ENCODE peak calls at places on chromosomes 12 and 14, in nine cellular contexts. H is HFF-Myc, K is astrocyte, X is naive B cell, F is left ventricle myocardium inferior, T is AML-193, V is hypothalamus, P is NCI-H146, J is bronchial epithelial cell. Q is an unnamed sample.
A peak's percentile ranks its signal among the peaks of the same experiment; 100 is the strongest.

GRCh38 chr12:25009511-25010092 is 60.7 kb upstream of the BCAT1 start:
- DNase-seq in H (no peak), K (no peak), X (no peak), F (no peak), T (no peak), V (no peak), P (no peak), J (no peak), Q (no peak)

GRCh38 chr14:22095845-22096510 is 422.4 kb upstream of the OR4E1 start:
- DNase-seq in H (no peak), K (no peak), X (no peak), F (no peak), T (no peak), V (no peak), P (no peak), J (no peak), Q (no peak)

GRCh38 chr14:53127832-53128231 is 25.3 kb downstream of the DDHD1 start:
- DNase-seq in H (no peak), K (no peak), X (no peak), F (no peak), T (no peak), V (no peak), P (no peak), J (no peak), Q (no peak)

GRCh38 chr12:31508436-31509150 is 82.3 kb downstream of the DENND5B start:
- DNase-seq in H (no peak), K (no peak), X (no peak), F (no peak), T (no peak), V (no peak), P (no peak), J (no peak), Q (no peak)

GRCh38 chr14:95832012-95832411 is 44.6 kb upstream of the TUNAR start:
- DNase-seq in H (no peak), K (no peak), X (no peak), F (no peak), T (no peak), V (no peak), P (no peak), J (no peak), Q (no peak)

GRCh38 chr14:52351561-52352491 is 37.7 kb downstream of the PTGER2 start:
- DNase-seq in H (no peak), K (peak; percentile 70), X (no peak), F (no peak), T (no peak), V (no peak), P (no peak), J (no peak), Q (no peak)

GRCh38 chr14:35553808-35554207 is 19.8 kb downstream of the INSM2 start:
- DNase-seq in H (no peak), K (peak; percentile 69), X (no peak), F (no peak), T (no peak), V (no peak), P (no peak), J (peak; percentile 39), Q (no peak)

GRCh38 chr12:56593909-56594621 is 36.1 kb downstream of the BAZ2A start:
- DNase-seq in H (peak; percentile 53), K (peak; percentile 59), X (peak; percentile 44), F (no peak), T (peak; percentile 46), V (peak; percentile 31), P (peak; percentile 60), J (peak; percentile 65), Q (peak; percentile 39)

GRCh38 chr12:2794261-2794735 is 472 bp upstream of the FKBP4 start:
- DNase-seq in H (no peak), K (peak; percentile 24), X (peak; percentile 25), F (no peak), T (no peak), V (peak; percentile 81), P (no peak), J (peak; percentile 37), Q (no peak)

GRCh38 chr12:29415111-29415510 is 34.1 kb upstream of the ERGIC2 start:
- DNase-seq in H (no peak), K (peak; percentile 4), X (no peak), F (no peak), T (no peak), V (no peak), P (no peak), J (no peak), Q (no peak)

GRCh38 chr14:23639891-23640523 is 3.8 kb downstream of the DHRS2 start:
- DNase-seq in H (no peak), K (no peak), X (no peak), F (no peak), T (no peak), V (no peak), P (no peak), J (no peak), Q (no peak)

GRCh38 chr12:20370001-20370381 is 1.7 kb downstream of the PDE3A start:
- DNase-seq in H (no peak), K (peak; percentile 14), X (no peak), F (peak; percentile 38), T (no peak), V (peak; percentile 10), P (peak; percentile 15), J (no peak), Q (no peak)

GRCh38 chr12:131242741-131243496 is 289.2 kb downstream of the ADGRD1 start:
- DNase-seq in H (no peak), K (no peak), X (no peak), F (no peak), T (peak; percentile 1), V (no peak), P (no peak), J (no peak), Q (no peak)

GRCh38 chr14:104419865-104420458 is 159.6 kb upstream of the C14orf180 start:
- DNase-seq in H (no peak), K (no peak), X (no peak), F (no peak), T (no peak), V (no peak), P (no peak), J (no peak), Q (no peak)

GRCh38 chr14:54594531-54594930 is 27.6 kb downstream of the SAMD4A start:
- DNase-seq in H (no peak), K (peak; percentile 55), X (no peak), F (no peak), T (no peak), V (no peak), P (no peak), J (peak; percentile 23), Q (no peak)

GRCh38 chr14:99517643-99518381 is 36.6 kb downstream of the CCNK start:
- DNase-seq in H (no peak), K (no peak), X (no peak), F (no peak), T (no peak), V (no peak), P (no peak), J (no peak), Q (no peak)

GRCh38 chr12:121579190-121579791 is 1.5 kb downstream of the KDM2B start:
- DNase-seq in H (no peak), K (no peak), X (peak; percentile 32), F (peak; percentile 29), T (no peak), V (peak; percentile 59), P (peak; percentile 43), J (no peak), Q (no peak)

GRCh38 chr14:69572634-69573135 is 2.0 kb downstream of the CCDC177 start:
- DNase-seq in H (no peak), K (no peak), X (no peak), F (no peak), T (no peak), V (no peak), P (no peak), J (no peak), Q (no peak)

GRCh38 chr12:104462325-104462724 is 5.6 kb downstream of the CHST11 start:
- DNase-seq in H (no peak), K (no peak), X (no peak), F (no peak), T (no peak), V (no peak), P (no peak), J (no peak), Q (no peak)

GRCh38 chr12:20801035-20801434 is 9.5 kb upstream of the SLCO1B3 start:
- DNase-seq in H (no peak), K (no peak), X (no peak), F (no peak), T (no peak), V (no peak), P (no peak), J (no peak), Q (no peak)

Q was measured in AG09319.